ENCODE peak calls at places on chromosomes 1 and 21, in seven cellular contexts. G is endodermal cell, W is adrenal gland, Z is GM12878, A is sigmoid colon, D is PC-9, Q is IMR-90. T is an unnamed sample.

GRCh38 chr1:77796695-77797405 is 17.4 kb downstream of the MIGA1 start:
- DNase-seq in G (no peak), W (no peak), Z (no peak), A (no peak), D (no peak), Q (no peak), T (no peak)

GRCh38 chr1:212641956-212642355 is 33.4 kb downstream of the ATF3 start:
- DNase-seq in G (no peak), W (no peak), Z (no peak), A (no peak), D (no peak), Q (peak; percentile 70), T (no peak)

GRCh38 chr1:66475940-66476339 is 58.0 kb upstream of the SGIP1 start:
- DNase-seq in G (peak; percentile 53), W (no peak), Z (no peak), A (no peak), D (no peak), Q (no peak), T (no peak)

GRCh38 chr1:36576118-36576517 is 93.4 kb upstream of the CSF3R start:
- DNase-seq in G (peak; percentile 96), W (peak; percentile 64), Z (no peak), A (no peak), D (peak; percentile 48), Q (peak; percentile 19), T (peak; percentile 16)

GRCh38 chr1:146039844-146040194 is 18.3 kb upstream of the HJV start:
- DNase-seq in G (no peak), W (no peak), Z (no peak), A (no peak), D (no peak), Q (no peak), T (no peak)

GRCh38 chr1:96837817-96838216 is 116.2 kb downstream of the PTBP2 start:
- DNase-seq in G (peak; percentile 52), W (no peak), Z (no peak), A (no peak), D (no peak), Q (no peak), T (no peak)

GRCh38 chr1:226625832-226626576 is 77.4 kb downstream of the STUM start:
- DNase-seq in G (no peak), W (no peak), Z (no peak), A (peak; percentile 63), D (no peak), Q (no peak), T (no peak)

GRCh38 chr21:28633803-28634572 is 358.7 kb downstream of the LTN1 start:
- DNase-seq in G (no peak), W (no peak), Z (no peak), A (no peak), D (no peak), Q (peak; percentile 95), T (no peak)

GRCh38 chr1:201149400-201149799 is 4.9 kb downstream of the TMEM9 start:
- DNase-seq in G (no peak), W (no peak), Z (no peak), A (no peak), D (peak; percentile 47), Q (peak; percentile 44), T (no peak)

GRCh38 chr1:165384016-165384415 is 27.5 kb upstream of the LMX1A start:
- DNase-seq in G (no peak), W (no peak), Z (no peak), A (no peak), D (no peak), Q (no peak), T (no peak)

GRCh38 chr1:43651922-43652321 is 2.0 kb downstream of the KDM4A start:
- DNase-seq in G (no peak), W (no peak), Z (no peak), A (no peak), D (no peak), Q (no peak), T (no peak)

GRCh38 chr1:7638078-7638477 is 133.0 kb upstream of the VAMP3 start:
- DNase-seq in G (peak; percentile 73), W (no peak), Z (no peak), A (no peak), D (no peak), Q (no peak), T (no peak)

GRCh38 chr21:45263534-45263933 is 24.2 kb downstream of the POFUT2 start:
- DNase-seq in G (no peak), W (no peak), Z (no peak), A (no peak), D (no peak), Q (no peak), T (no peak)

GRCh38 chr1:81588149-81588548 is 212.6 kb upstream of the ADGRL2 start:
- DNase-seq in G (no peak), W (no peak), Z (no peak), A (no peak), D (no peak), Q (no peak), T (no peak)

GRCh38 chr1:179127163-179127895 is 45.5 kb downstream of the TOR3A start:
- DNase-seq in G (no peak), W (no peak), Z (no peak), A (no peak), D (no peak), Q (peak; percentile 55), T (no peak)

GRCh38 chr1:239811211-239811902 is 280.3 kb upstream of the FMN2 start:
- DNase-seq in G (peak; percentile 93), W (no peak), Z (no peak), A (no peak), D (no peak), Q (no peak), T (no peak)

GRCh38 chr21:42282715-42283114 is 32.5 kb downstream of the TFF3 start:
- DNase-seq in G (no peak), W (no peak), Z (no peak), A (no peak), D (no peak), Q (no peak), T (no peak)

GRCh38 chr21:41357546-41357945 is 4.3 kb upstream of the MX2 start:
- DNase-seq in G (peak; percentile 69), W (no peak), Z (no peak), A (no peak), D (no peak), Q (no peak), T (no peak)

GRCh38 chr1:162324391-162324790 is 52.3 kb downstream of the SPATA46 start:
- DNase-seq in G (no peak), W (no peak), Z (no peak), A (no peak), D (no peak), Q (no peak), T (no peak)

DNA sequence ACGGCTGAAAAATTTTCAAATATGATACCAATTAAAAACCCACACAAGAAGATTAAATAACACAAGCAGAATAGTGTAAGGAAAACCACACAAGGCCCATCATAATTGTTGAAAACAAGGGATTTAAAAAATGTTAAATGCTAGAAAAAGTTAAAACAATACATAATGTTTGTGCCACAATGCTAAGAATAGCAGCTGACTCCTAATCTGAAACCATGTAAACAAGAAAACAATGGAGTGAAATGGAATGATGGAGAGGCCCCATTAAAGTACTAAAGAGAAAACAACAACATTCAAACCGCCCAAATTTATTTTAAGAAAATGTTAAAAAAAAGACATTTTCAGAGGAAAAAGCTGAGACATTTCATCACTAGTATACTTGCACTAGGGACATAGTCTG is 663.6 kb upstream of the NCAM2 start:
- DNase-seq in G (no peak), W (no peak), Z (no peak), A (no peak), D (no peak), Q (no peak), T (no peak)
- H3K9me3 ChIP-seq in G (peaks cover 6% of the 10 kb centered on the region), W (no peaks in the 10 kb centered on the region), Z (no peaks in the 10 kb centered on the region), A (no peaks in the 10 kb centered on the region), D (no peaks in the 10 kb centered on the region), Q (peaks cover 5% of the 10 kb centered on the region), T (no peaks in the 10 kb centered on the region)

GRCh38 chr1:217138173-217138838 is 415.1 kb upstream of the ESRRG start:
- DNase-seq in G (peak; percentile 66), W (no peak), Z (no peak), A (no peak), D (no peak), Q (no peak), T (no peak)

GRCh38 chr1:217140041-217140901 is 417.0 kb upstream of the ESRRG start:
- DNase-seq in G (peak; percentile 80), W (no peak), Z (no peak), A (no peak), D (no peak), Q (no peak), T (no peak)

GRCh38 chr1:217139513-217139912 is 416.3 kb upstream of the ESRRG start:
- DNase-seq in G (peak; percentile 73), W (no peak), Z (no peak), A (no peak), D (no peak), Q (no peak), T (no peak)

GRCh38 chr1:217137210-217137871 is 414.1 kb upstream of the ESRRG start:
- DNase-seq in G (peak; percentile 83), W (no peak), Z (no peak), A (no peak), D (no peak), Q (no peak), T (no peak)

DNA sequence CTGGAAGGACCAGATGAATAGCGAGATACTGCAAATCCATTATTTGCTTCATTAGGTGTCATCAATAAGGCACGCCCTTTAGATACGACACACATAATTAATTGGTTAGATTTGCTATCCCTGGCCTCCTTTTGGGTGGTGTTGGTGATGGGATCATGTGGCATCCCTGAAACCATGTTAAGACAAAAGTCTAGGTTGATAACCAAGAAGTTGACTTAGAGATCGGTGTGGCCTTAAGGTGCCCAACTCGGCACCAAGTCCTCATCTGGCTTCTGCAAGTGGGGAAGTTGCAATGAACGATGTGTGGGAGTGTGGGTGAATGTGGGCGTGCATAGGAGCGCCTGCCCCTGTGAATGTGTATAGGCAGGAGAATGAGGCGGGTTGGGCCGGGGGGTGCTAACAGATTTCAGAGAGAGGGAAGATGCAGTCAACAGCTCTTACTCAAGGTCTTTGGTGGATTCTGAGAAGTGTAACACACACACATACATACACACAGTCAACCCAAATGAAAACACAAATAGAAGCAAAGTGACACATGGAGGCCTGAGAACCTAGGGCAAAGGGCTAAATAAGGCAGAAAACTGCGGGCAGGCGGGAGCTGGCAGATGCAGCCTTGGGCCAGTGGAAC is 415.7 kb upstream of the ESRRG start:
- DNase-seq in G (peak; percentile 55), W (no peak), Z (no peak), A (no peak), D (no peak), Q (no peak), T (no peak)
- H3K9me3 ChIP-seq in G (no peaks in the 10 kb centered on the region), W (no peaks in the 10 kb centered on the region), Z (no peaks in the 10 kb centered on the region), A (no peaks in the 10 kb centered on the region), D (no peaks in the 10 kb centered on the region), Q (peaks cover 4% of the 10 kb centered on the region), T (no peaks in the 10 kb centered on the region)

GRCh38 chr1:125066385-125066784 is 3881.6 kb downstream of the SRGAP2C start:
- DNase-seq in G (no peak), W (no peak), Z (no peak), A (peak; percentile 57), D (no peak), Q (no peak), T (no peak)

GRCh38 chr1:125065092-125065820 is 3880.5 kb downstream of the SRGAP2C start:
- DNase-seq in G (no peak), W (no peak), Z (no peak), A (peak; percentile 49), D (no peak), Q (no peak), T (no peak)

GRCh38 chr1:125064481-125064880 is 3879.7 kb downstream of the SRGAP2C start:
- DNase-seq in G (no peak), W (no peak), Z (no peak), A (peak; percentile 51), D (no peak), Q (no peak), T (no peak)

GRCh38 chr1:125065821-125066180 is 3881.0 kb downstream of the SRGAP2C start:
- DNase-seq in G (no peak), W (no peak), Z (no peak), A (peak; percentile 54), D (no peak), Q (no peak), T (no peak)
- H3K9me3 ChIP-seq in G (peaks cover 42% of the 10 kb centered on the region), W (peaks cover 11% of the 10 kb centered on the region), Z (no peaks in the 10 kb centered on the region), A (no peaks in the 10 kb centered on the region), D (peaks cover 8% of the 10 kb centered on the region), Q (peaks cover 23% of the 10 kb centered on the region), T (peaks cover 6% of the 10 kb centered on the region)

GRCh38 chr1:151000408-151000807 is 6.3 kb downstream of the MINDY1 start:
- DNase-seq in G (no peak), W (no peak), Z (no peak), A (no peak), D (no peak), Q (no peak), T (no peak)
- H3K9me3 ChIP-seq in G (no peaks in the 10 kb centered on the region), W (no peaks in the 10 kb centered on the region), Z (no peaks in the 10 kb centered on the region), A (no peaks in the 10 kb centered on the region), D (no peaks in the 10 kb centered on the region), Q (no peaks in the 10 kb centered on the region), T (no peaks in the 10 kb centered on the region)